ENCODE peak calls at places on chromosomes 3 and 15, in eight cellular contexts. One of them, this sample, is unnamed.

GRCh38 chr3:62011667-62012066 is 361.7 kb downstream of the FEZF2 start:
- DNase-seq in hypothalamus: no peak
- DNase-seq in iris pigment epithelial cell: no peak
- DNase-seq in ovary: no peak
- DNase-seq in RPMI7951: peak
- DNase-seq in endodermal cell: no peak
- DNase-seq in KBM-7: no peak
- DNase-seq in NCI-H510A treated with DMSO at 0.1 percent for 48 hours: no peak
- DNase-seq in this sample: no peak

GRCh38 chr3:38479431-38480092 is 16.6 kb upstream of the EXOG start:
- DNase-seq in hypothalamus: no peak
- DNase-seq in iris pigment epithelial cell: peak
- DNase-seq in ovary: peak
- DNase-seq in RPMI7951: peak
- DNase-seq in endodermal cell: peak
- DNase-seq in KBM-7: peak
- DNase-seq in NCI-H510A treated with DMSO at 0.1 percent for 48 hours: peak
- DNase-seq in this sample: peak

GRCh38 chr3:119831022-119831421 is 49.1 kb downstream of the NR1I2 start:
- DNase-seq in hypothalamus: no peak
- DNase-seq in iris pigment epithelial cell: peak
- DNase-seq in ovary: no peak
- DNase-seq in RPMI7951: peak
- DNase-seq in endodermal cell: peak
- DNase-seq in KBM-7: no peak
- DNase-seq in NCI-H510A treated with DMSO at 0.1 percent for 48 hours: no peak
- DNase-seq in this sample: no peak

GRCh38 chr3:172303181-172303580 is 145.1 kb downstream of the GHSR start:
- DNase-seq in hypothalamus: no peak
- DNase-seq in iris pigment epithelial cell: no peak
- DNase-seq in ovary: no peak
- DNase-seq in RPMI7951: no peak
- DNase-seq in endodermal cell: no peak
- DNase-seq in KBM-7: no peak
- DNase-seq in NCI-H510A treated with DMSO at 0.1 percent for 48 hours: no peak
- DNase-seq in this sample: no peak

GRCh38 chr3:100400424-100400781 is 486 bp downstream of the TOMM70 start:
- DNase-seq in hypothalamus: no peak
- DNase-seq in iris pigment epithelial cell: peak
- DNase-seq in ovary: no peak
- DNase-seq in RPMI7951: peak
- DNase-seq in endodermal cell: no peak
- DNase-seq in KBM-7: peak
- DNase-seq in NCI-H510A treated with DMSO at 0.1 percent for 48 hours: no peak
- DNase-seq in this sample: no peak

GRCh38 chr3:59422312-59422711 is 372.5 kb upstream of the CFAP20DC start:
- DNase-seq in hypothalamus: no peak
- DNase-seq in iris pigment epithelial cell: peak
- DNase-seq in ovary: no peak
- DNase-seq in RPMI7951: peak
- DNase-seq in endodermal cell: no peak
- DNase-seq in KBM-7: no peak
- DNase-seq in NCI-H510A treated with DMSO at 0.1 percent for 48 hours: no peak
- DNase-seq in this sample: no peak

GRCh38 chr15:48266029-48266428 is 59.9 kb downstream of the SLC12A1 start:
- DNase-seq in hypothalamus: no peak
- DNase-seq in iris pigment epithelial cell: peak
- DNase-seq in ovary: no peak
- DNase-seq in RPMI7951: peak
- DNase-seq in endodermal cell: no peak
- DNase-seq in KBM-7: no peak
- DNase-seq in NCI-H510A treated with DMSO at 0.1 percent for 48 hours: no peak
- DNase-seq in this sample: no peak

GRCh38 chr3:19808834-19809233 is 125.2 kb downstream of the EFHB start:
- DNase-seq in hypothalamus: no peak
- DNase-seq in iris pigment epithelial cell: no peak
- DNase-seq in ovary: no peak
- DNase-seq in RPMI7951: no peak
- DNase-seq in endodermal cell: no peak
- DNase-seq in KBM-7: no peak
- DNase-seq in NCI-H510A treated with DMSO at 0.1 percent for 48 hours: no peak
- DNase-seq in this sample: no peak

GRCh38 chr3:195893516-195893915 is 14.8 kb downstream of the TNK2 start:
- DNase-seq in hypothalamus: no peak
- DNase-seq in iris pigment epithelial cell: no peak
- DNase-seq in ovary: no peak
- DNase-seq in RPMI7951: no peak
- DNase-seq in endodermal cell: no peak
- DNase-seq in KBM-7: no peak
- DNase-seq in NCI-H510A treated with DMSO at 0.1 percent for 48 hours: no peak
- DNase-seq in this sample: no peak

GRCh38 chr15:70100495-70101331 is 3.0 kb upstream of the TLE3 start:
- DNase-seq in hypothalamus: no peak
- DNase-seq in iris pigment epithelial cell: peak
- DNase-seq in ovary: peak
- DNase-seq in RPMI7951: peak
- DNase-seq in endodermal cell: peak
- DNase-seq in KBM-7: peak
- DNase-seq in NCI-H510A treated with DMSO at 0.1 percent for 48 hours: peak
- DNase-seq in this sample: no peak

GRCh38 chr15:93038064-93038705 is 50.8 kb downstream of the RGMA start:
- DNase-seq in hypothalamus: no peak
- DNase-seq in iris pigment epithelial cell: no peak
- DNase-seq in ovary: no peak
- DNase-seq in RPMI7951: no peak
- DNase-seq in endodermal cell: no peak
- DNase-seq in KBM-7: no peak
- DNase-seq in NCI-H510A treated with DMSO at 0.1 percent for 48 hours: no peak
- DNase-seq in this sample: no peak